ENCODE peak calls at places on chromosomes 6 and 20, in four cellular contexts. Z is HL-60; D is keratinocyte; X is CD4-positive, alpha-beta T cell. W is an unnamed sample.

GRCh38 chr20:23646106-23646958 is 8.6 kb upstream of the CST3 start:
- DNase-seq in Z (no peak), D (no peak), X (no peak), W (no peak)

GRCh38 chr20:11350126-11351005 is 567.3 kb upstream of the BTBD3 start:
- DNase-seq in Z (peak), D (peak), X (no peak), W (no peak)

GRCh38 chr6:28618889-28619555 is 93.3 kb downstream of the GPX5 start:
- DNase-seq in Z (no peak), D (no peak), X (no peak), W (no peak)

GRCh38 chr6:90494067-90494773 is 92.7 kb downstream of the MAP3K7 start:
- DNase-seq in Z (no peak), D (no peak), X (no peak), W (no peak)

GRCh38 chr6:117547688-117548621 is 54.4 kb downstream of the GOPC start:
- DNase-seq in Z (no peak), D (no peak), X (peak), W (peak)

GRCh38 chr6:14732845-14733757 is 512.8 kb upstream of the JARID2 start:
- DNase-seq in Z (no peak), D (peak), X (no peak), W (no peak)

GRCh38 chr6:97697450-97697849 is 414.4 kb upstream of the MMS22L start:
- DNase-seq in Z (no peak), D (no peak), X (no peak), W (no peak)

GRCh38 chr6:38572186-38572813 is 67.4 kb downstream of the BTBD9 start:
- DNase-seq in Z (no peak), D (no peak), X (no peak), W (no peak)

GRCh38 chr6:15608406-15608805 is 54.4 kb downstream of the DTNBP1 start:
- DNase-seq in Z (no peak), D (peak), X (no peak), W (no peak)

GRCh38 chr6:115001726-115002436 is 659.1 kb upstream of the HS3ST5 start:
- DNase-seq in Z (no peak), D (no peak), X (no peak), W (no peak)

GRCh38 chr6:12391472-12391871 is 101.3 kb downstream of the EDN1 start:
- DNase-seq in Z (no peak), D (no peak), X (no peak), W (no peak)

GRCh38 chr6:12392490-12392889 is 102.3 kb downstream of the EDN1 start:
- DNase-seq in Z (no peak), D (no peak), X (no peak), W (no peak)

GRCh38 chr6:12394170-12394569 is 104.0 kb downstream of the EDN1 start:
- DNase-seq in Z (no peak), D (no peak), X (no peak), W (no peak)

GRCh38 chr6:12393100-12393499 is 102.9 kb downstream of the EDN1 start:
- DNase-seq in Z (no peak), D (no peak), X (no peak), W (no peak)

GRCh38 chr6:12395898-12396297 is 105.7 kb downstream of the EDN1 start:
- DNase-seq in Z (no peak), D (no peak), X (no peak), W (no peak)
- TF ChIP-seq CTCF in Z (no peak), D (no peak), X (no peak), W (no peak)

GRCh38 chr20:58239216-58239615 is 10.8 kb upstream of the ANKRD60 start:
- DNase-seq in Z (no peak), D (no peak), X (no peak), W (no peak)

GRCh38 chr20:58238490-58238889 is 10.0 kb upstream of the ANKRD60 start:
- DNase-seq in Z (no peak), D (no peak), X (no peak), W (no peak)

GRCh38 chr20:58236612-58237317 is 8.3 kb upstream of the ANKRD60 start:
- DNase-seq in Z (peak), D (no peak), X (peak), W (peak)

GRCh38 chr20:58235010-58235409 is 6.6 kb upstream of the ANKRD60 start:
- DNase-seq in Z (no peak), D (no peak), X (no peak), W (no peak)

GRCh38 chr20:58237318-58238182 is 9.1 kb upstream of the ANKRD60 start:
- DNase-seq in Z (no peak), D (no peak), X (no peak), W (no peak)
- TF ChIP-seq CTCF in Z (no peak), D (no peak), X (peak), W (peak)

GRCh38 chr6:111107589-111107988 is 20.3 kb downstream of the SLC16A10 start:
- DNase-seq in Z (no peak), D (no peak), X (no peak), W (no peak)

GRCh38 chr6:111101987-111102386 is 14.7 kb downstream of the SLC16A10 start:
- DNase-seq in Z (no peak), D (no peak), X (no peak), W (no peak)

DNA sequence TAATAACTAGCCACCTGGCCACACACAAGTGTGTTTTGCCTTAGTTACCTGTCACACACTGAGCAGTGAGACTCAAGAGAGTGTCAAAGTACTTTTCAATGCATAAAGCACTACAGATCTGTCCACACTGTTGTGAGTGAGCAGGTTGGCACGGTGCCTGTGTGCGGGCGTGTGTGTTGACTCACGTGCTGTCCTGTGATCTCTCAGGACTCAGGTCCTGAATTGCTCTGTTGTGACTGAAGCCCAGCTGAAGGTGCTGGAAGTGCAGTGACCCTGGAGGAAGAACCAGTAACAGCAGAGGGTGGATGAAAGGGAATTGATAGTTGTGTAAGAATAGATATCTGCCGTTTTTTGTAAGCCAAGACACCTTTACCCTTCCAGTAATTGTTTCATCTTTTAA is 18.3 kb downstream of the SLC16A10 start:
- DNase-seq in Z (no peak), D (no peak), X (no peak), W (no peak)
- TF ChIP-seq CTCF in Z (no peak), D (no peak), X (no peak), W (no peak)

GRCh38 chr20:38170914-38171300 is 5.8 kb upstream of the TGM2 start:
- DNase-seq in Z (no peak), D (no peak), X (no peak), W (no peak)

GRCh38 chr20:38170219-38170902 is 5.3 kb upstream of the TGM2 start:
- DNase-seq in Z (no peak), D (no peak), X (no peak), W (no peak)

GRCh38 chr20:38171301-38172010 is 6.4 kb upstream of the TGM2 start:
- DNase-seq in Z (no peak), D (no peak), X (no peak), W (no peak)

GRCh38 chr20:38173237-38174156 is 8.4 kb upstream of the TGM2 start:
- DNase-seq in Z (no peak), D (no peak), X (no peak), W (no peak)

GRCh38 chr20:38172344-38172743 is 7.3 kb upstream of the TGM2 start:
- DNase-seq in Z (no peak), D (no peak), X (no peak), W (no peak)
- TF ChIP-seq CTCF in Z (no peak), D (peak), X (no peak), W (no peak)

GRCh38 chr20:13318871-13319521 is 97.9 kb downstream of the ISM1 start:
- DNase-seq in Z (no peak), D (no peak), X (no peak), W (no peak)

GRCh38 chr20:13313201-13313600 is 92.1 kb downstream of the ISM1 start:
- DNase-seq in Z (no peak), D (no peak), X (no peak), W (no peak)

GRCh38 chr20:13321416-13321815 is 100.3 kb downstream of the ISM1 start:
- DNase-seq in Z (no peak), D (no peak), X (no peak), W (no peak)

GRCh38 chr20:13320702-13321101 is 99.6 kb downstream of the ISM1 start:
- DNase-seq in Z (no peak), D (no peak), X (no peak), W (no peak)

GRCh38 chr20:13317439-13317838 is 96.4 kb downstream of the ISM1 start:
- DNase-seq in Z (no peak), D (no peak), X (no peak), W (no peak)
- TF ChIP-seq CTCF in Z (no peak), D (no peak), X (no peak), W (no peak)

GRCh38 chr6:113825776-113826175 is 31.4 kb upstream of the MARCKS start:
- DNase-seq in Z (no peak), D (no peak), X (no peak), W (no peak)
- TF ChIP-seq CTCF in Z (no peak), D (no peak), X (no peak), W (no peak)

GRCh38 chr6:33492093-33492492 is 37.7 kb downstream of the ZBTB9 start:
- DNase-seq in Z (no peak), D (no peak), X (no peak), W (no peak)
- TF ChIP-seq CTCF in Z (no peak), D (no peak), X (no peak), W (no peak)

DNA sequence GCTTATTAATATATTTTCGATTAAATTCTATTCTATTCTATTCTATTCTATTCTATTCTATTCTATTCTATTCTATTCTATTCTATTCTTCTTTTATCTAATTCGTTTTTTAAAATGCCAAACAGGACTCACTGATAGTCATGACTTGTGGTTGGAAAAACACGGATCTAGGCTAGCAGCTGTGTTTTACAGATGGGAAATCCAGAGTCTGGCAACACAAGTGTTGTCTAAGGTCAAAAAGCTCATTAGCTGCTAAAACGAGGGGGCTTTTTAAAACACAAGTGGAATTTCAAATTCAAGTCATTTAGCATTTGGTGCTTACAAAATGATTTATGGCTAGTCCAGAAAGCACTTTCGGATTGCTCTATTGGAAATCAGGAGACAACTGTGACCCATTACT is 17.9 kb upstream of the MLIP start:
- DNase-seq in Z (no peak), D (no peak), X (no peak), W (no peak)
- TF ChIP-seq CTCF in Z (no peak), D (no peak), X (no peak), W (no peak)

DNA sequence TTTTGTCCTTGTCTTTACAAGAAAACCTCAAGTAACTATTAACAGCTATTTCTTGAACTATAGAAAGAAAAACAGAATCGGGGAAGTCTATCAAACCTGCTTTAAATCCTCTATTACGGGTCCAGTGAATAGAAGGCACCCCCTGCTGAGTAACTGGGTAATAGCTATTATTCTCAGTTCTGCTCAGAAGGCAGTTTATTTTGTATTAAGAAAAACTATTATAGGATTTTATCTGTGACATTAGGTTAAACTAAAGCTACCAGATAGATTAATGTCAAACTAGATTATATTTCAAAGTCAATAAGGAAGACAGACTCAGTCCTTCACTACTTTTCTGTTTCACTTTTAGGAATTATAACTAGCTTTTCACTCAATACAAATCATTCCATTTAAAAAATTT is 93.7 kb downstream of the DST start:
- DNase-seq in Z (no peak), D (no peak), X (no peak), W (no peak)
- TF ChIP-seq CTCF in Z (no peak), D (no peak), X (no peak), W (no peak)